ENCODE peak calls at places on chromosomes 4 and X, in seven cellular contexts. One of them, this sample, is unnamed.
A peak's percentile ranks its signal among the peaks of the same experiment; 100 is the strongest.

GRCh38 chrX:68175569-68175968 is 257.7 kb downstream of the OPHN1 start:
- DNase-seq in sigmoid colon: no peak
- DNase-seq in esophagus muscularis mucosa: no peak
- DNase-seq in K562: no peak
- DNase-seq in right lobe of liver: no peak
- DNase-seq in Peyer's patch: no peak
- DNase-seq in A549: no peak
- DNase-seq in this sample: peak; percentile 2

GRCh38 chrX:17747692-17748091 is 10.4 kb downstream of the SCML1 start:
- DNase-seq in sigmoid colon: no peak
- DNase-seq in esophagus muscularis mucosa: no peak
- DNase-seq in K562: no peak
- DNase-seq in right lobe of liver: no peak
- DNase-seq in Peyer's patch: no peak
- DNase-seq in A549: no peak
- DNase-seq in this sample: no peak

GRCh38 chrX:65451663-65452062 is 82.9 kb downstream of the LAS1L start:
- DNase-seq in sigmoid colon: no peak
- DNase-seq in esophagus muscularis mucosa: no peak
- DNase-seq in K562: peak; percentile 23
- DNase-seq in right lobe of liver: no peak
- DNase-seq in Peyer's patch: no peak
- DNase-seq in A549: no peak
- DNase-seq in this sample: no peak

GRCh38 chr4:94575652-94576051 is 123.9 kb downstream of the PDLIM5 start:
- DNase-seq in sigmoid colon: no peak
- DNase-seq in esophagus muscularis mucosa: no peak
- DNase-seq in K562: no peak
- DNase-seq in right lobe of liver: no peak
- DNase-seq in Peyer's patch: no peak
- DNase-seq in A549: no peak
- DNase-seq in this sample: no peak

GRCh38 chr4:133151681-133152329 is 2.7 kb downstream of the PCDH10 start:
- DNase-seq in sigmoid colon: peak; percentile 62
- DNase-seq in esophagus muscularis mucosa: no peak
- DNase-seq in K562: no peak
- DNase-seq in right lobe of liver: no peak
- DNase-seq in Peyer's patch: no peak
- DNase-seq in A549: no peak
- DNase-seq in this sample: no peak

GRCh38 chrX:79524642-79525041 is 157.5 kb upstream of the ITM2A start:
- DNase-seq in sigmoid colon: no peak
- DNase-seq in esophagus muscularis mucosa: no peak
- DNase-seq in K562: no peak
- DNase-seq in right lobe of liver: no peak
- DNase-seq in Peyer's patch: no peak
- DNase-seq in A549: no peak
- DNase-seq in this sample: no peak

GRCh38 chr4:116066711-116067245 is 953.4 kb upstream of the NDST4 start:
- DNase-seq in sigmoid colon: no peak
- DNase-seq in esophagus muscularis mucosa: no peak
- DNase-seq in K562: no peak
- DNase-seq in right lobe of liver: no peak
- DNase-seq in Peyer's patch: no peak
- DNase-seq in A549: no peak
- DNase-seq in this sample: no peak

GRCh38 chrX:119935215-119935893 is 8.2 kb downstream of the NKAP start:
- DNase-seq in sigmoid colon: no peak
- DNase-seq in esophagus muscularis mucosa: no peak
- DNase-seq in K562: no peak
- DNase-seq in right lobe of liver: no peak
- DNase-seq in Peyer's patch: no peak
- DNase-seq in A549: no peak
- DNase-seq in this sample: no peak

GRCh38 chrX:119685225-119686066 is 7.5 kb downstream of the SEPTIN6 start:
- DNase-seq in sigmoid colon: peak; percentile 73
- DNase-seq in esophagus muscularis mucosa: no peak
- DNase-seq in K562: peak; percentile 65
- DNase-seq in right lobe of liver: no peak
- DNase-seq in Peyer's patch: peak; percentile 79
- DNase-seq in A549: no peak
- DNase-seq in this sample: no peak

GRCh38 chr4:15479089-15479912 is 9.6 kb downstream of the CC2D2A start:
- DNase-seq in sigmoid colon: peak; percentile 78
- DNase-seq in esophagus muscularis mucosa: no peak
- DNase-seq in K562: peak; percentile 75
- DNase-seq in right lobe of liver: peak; percentile 67
- DNase-seq in Peyer's patch: peak; percentile 57
- DNase-seq in A549: peak; percentile 58
- DNase-seq in this sample: no peak

GRCh38 chr4:39825741-39826231 is 127.8 kb downstream of the UBE2K start:
- DNase-seq in sigmoid colon: no peak
- DNase-seq in esophagus muscularis mucosa: no peak
- DNase-seq in K562: no peak
- DNase-seq in right lobe of liver: no peak
- DNase-seq in Peyer's patch: no peak
- DNase-seq in A549: peak; percentile 23
- DNase-seq in this sample: no peak

GRCh38 chrX:96027363-96027894 is 657.2 kb upstream of the DIAPH2 start:
- DNase-seq in sigmoid colon: no peak
- DNase-seq in esophagus muscularis mucosa: no peak
- DNase-seq in K562: no peak
- DNase-seq in right lobe of liver: no peak
- DNase-seq in Peyer's patch: no peak
- DNase-seq in A549: no peak
- DNase-seq in this sample: no peak

GRCh38 chrX:30219372-30219771 is 4.0 kb downstream of the MAGEB2 start:
- DNase-seq in sigmoid colon: no peak
- DNase-seq in esophagus muscularis mucosa: no peak
- DNase-seq in K562: no peak
- DNase-seq in right lobe of liver: no peak
- DNase-seq in Peyer's patch: no peak
- DNase-seq in A549: no peak
- DNase-seq in this sample: no peak

GRCh38 chr4:137367608-137368007 is 164.7 kb downstream of the PCDH18 start:
- DNase-seq in sigmoid colon: no peak
- DNase-seq in esophagus muscularis mucosa: no peak
- DNase-seq in K562: no peak
- DNase-seq in right lobe of liver: no peak
- DNase-seq in Peyer's patch: no peak
- DNase-seq in A549: no peak
- DNase-seq in this sample: no peak

GRCh38 chr4:11774346-11774745 is 345.7 kb upstream of the HS3ST1 start:
- DNase-seq in sigmoid colon: no peak
- DNase-seq in esophagus muscularis mucosa: no peak
- DNase-seq in K562: no peak
- DNase-seq in right lobe of liver: no peak
- DNase-seq in Peyer's patch: no peak
- DNase-seq in A549: no peak
- DNase-seq in this sample: no peak

GRCh38 chr4:80948161-80948560 is 82.3 kb upstream of the BMP3 start:
- DNase-seq in sigmoid colon: no peak
- DNase-seq in esophagus muscularis mucosa: no peak
- DNase-seq in K562: no peak
- DNase-seq in right lobe of liver: no peak
- DNase-seq in Peyer's patch: no peak
- DNase-seq in A549: no peak
- DNase-seq in this sample: no peak

GRCh38 chr4:17063870-17064269 is 165.4 kb upstream of the LDB2 start:
- DNase-seq in sigmoid colon: no peak
- DNase-seq in esophagus muscularis mucosa: peak; percentile 17
- DNase-seq in K562: no peak
- DNase-seq in right lobe of liver: no peak
- DNase-seq in Peyer's patch: no peak
- DNase-seq in A549: no peak
- DNase-seq in this sample: no peak

GRCh38 chr4:130393246-130394041 is 1297.5 kb downstream of the C4orf33 start:
- DNase-seq in sigmoid colon: no peak
- DNase-seq in esophagus muscularis mucosa: no peak
- DNase-seq in K562: no peak
- DNase-seq in right lobe of liver: no peak
- DNase-seq in Peyer's patch: no peak
- DNase-seq in A549: no peak
- DNase-seq in this sample: no peak

GRCh38 chr4:46386570-46386969 is 3.4 kb downstream of the GABRA2 start:
- DNase-seq in sigmoid colon: no peak
- DNase-seq in esophagus muscularis mucosa: no peak
- DNase-seq in K562: peak; percentile 23
- DNase-seq in right lobe of liver: no peak
- DNase-seq in Peyer's patch: peak; percentile 46
- DNase-seq in A549: no peak
- DNase-seq in this sample: no peak

GRCh38 chr4:7904942-7905341 is 34.7 kb downstream of the AFAP1 start:
- DNase-seq in sigmoid colon: peak; percentile 77
- DNase-seq in esophagus muscularis mucosa: no peak
- DNase-seq in K562: no peak
- DNase-seq in right lobe of liver: no peak
- DNase-seq in Peyer's patch: no peak
- DNase-seq in A549: no peak
- DNase-seq in this sample: no peak

GRCh38 chr4:41199788-41200187 is 14.6 kb downstream of the APBB2 start:
- DNase-seq in sigmoid colon: no peak
- DNase-seq in esophagus muscularis mucosa: no peak
- DNase-seq in K562: no peak
- DNase-seq in right lobe of liver: no peak
- DNase-seq in Peyer's patch: no peak
- DNase-seq in A549: no peak
- DNase-seq in this sample: no peak

GRCh38 chr4:147060171-147060931 is 114.7 kb upstream of the TTC29 start:
- DNase-seq in sigmoid colon: no peak
- DNase-seq in esophagus muscularis mucosa: no peak
- DNase-seq in K562: no peak
- DNase-seq in right lobe of liver: no peak
- DNase-seq in Peyer's patch: no peak
- DNase-seq in A549: no peak
- DNase-seq in this sample: no peak

GRCh38 chr4:161937596-161937995 is 226.2 kb downstream of the FSTL5 start:
- DNase-seq in sigmoid colon: no peak
- DNase-seq in esophagus muscularis mucosa: no peak
- DNase-seq in K562: no peak
- DNase-seq in right lobe of liver: no peak
- DNase-seq in Peyer's patch: no peak
- DNase-seq in A549: no peak
- DNase-seq in this sample: no peak
- TF ChIP-seq POLR2A in sigmoid colon: no peak
- TF ChIP-seq POLR2A in esophagus muscularis mucosa: no peak
- TF ChIP-seq POLR2A in K562: no peak
- TF ChIP-seq POLR2A in right lobe of liver: no peak
- TF ChIP-seq POLR2A in Peyer's patch: no peak
- TF ChIP-seq POLR2A in A549: no peak
- TF ChIP-seq POLR2A in this sample: no peak

DNA sequence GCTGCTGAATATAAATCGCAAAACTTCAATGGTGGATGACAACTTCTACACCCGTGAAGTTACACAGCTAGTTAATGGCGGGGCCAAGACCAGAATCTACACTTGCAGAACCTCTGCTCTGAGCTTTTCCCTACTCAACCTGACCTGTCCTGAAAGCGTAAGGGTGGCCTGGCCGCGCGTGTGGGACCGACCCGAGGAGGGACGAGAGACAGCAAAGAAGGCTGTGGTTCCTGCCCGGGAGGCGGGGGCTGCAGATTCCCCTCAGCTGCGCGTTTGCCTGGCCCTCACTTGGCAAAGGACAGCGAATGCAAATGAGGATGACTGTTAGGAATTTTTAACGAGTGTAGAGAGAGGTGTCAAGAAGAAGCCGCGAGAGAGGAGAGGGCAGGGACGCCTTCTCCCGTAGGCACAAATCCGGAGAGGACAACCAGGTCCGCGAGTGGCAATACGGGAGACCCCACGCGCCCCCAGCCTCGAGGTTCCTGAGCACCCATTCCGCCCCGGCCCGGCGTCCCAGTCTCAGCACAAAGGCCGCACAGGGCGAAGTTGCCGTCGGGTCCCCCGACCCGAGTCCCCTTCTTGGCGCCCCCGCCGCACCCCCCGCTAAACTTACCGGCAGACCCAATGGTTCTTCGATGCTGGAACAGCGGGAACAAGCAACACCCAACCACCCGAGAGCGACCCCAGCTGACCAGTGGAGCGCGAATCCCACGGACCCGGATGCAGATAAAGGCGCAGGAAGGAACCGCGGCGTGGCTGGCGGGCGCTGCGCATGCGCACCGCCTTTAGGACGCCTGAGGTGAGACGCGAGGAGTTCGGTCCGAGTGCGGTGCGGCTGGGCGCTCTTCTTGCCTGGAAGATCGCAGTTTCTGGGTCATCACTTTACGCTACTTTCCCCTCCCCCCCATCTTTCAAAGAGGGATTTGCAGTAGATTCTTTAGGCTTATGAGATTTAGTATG is at the start of gene GNPDA2:
- DNase-seq in sigmoid colon: peak; percentile 95
- DNase-seq in esophagus muscularis mucosa: peak; percentile 96
- DNase-seq in K562: peak; percentile 95
- DNase-seq in right lobe of liver: peak; percentile 87
- DNase-seq in Peyer's patch: peak; percentile 94
- DNase-seq in A549: peak; percentile 66
- DNase-seq in this sample: peak; percentile 90
- TF ChIP-seq POLR2A in sigmoid colon: peak; percentile 18
- TF ChIP-seq POLR2A in esophagus muscularis mucosa: no peak
- TF ChIP-seq POLR2A in K562: peak; percentile 84
- TF ChIP-seq POLR2A in right lobe of liver: peak; percentile 45
- TF ChIP-seq POLR2A in Peyer's patch: peak; percentile 34
- TF ChIP-seq POLR2A in A549: peak; percentile 83
- TF ChIP-seq POLR2A in this sample: peak; percentile 48

GRCh38 chrX:52934704-52935468 is 23.4 kb downstream of the FAM156A start:
- DNase-seq in sigmoid colon: peak; percentile 99
- DNase-seq in esophagus muscularis mucosa: peak; percentile 93
- DNase-seq in K562: peak; percentile 91
- DNase-seq in right lobe of liver: peak; percentile 91
- DNase-seq in Peyer's patch: peak; percentile 98
- DNase-seq in A549: peak; percentile 78
- DNase-seq in this sample: peak; percentile 89
- TF ChIP-seq POLR2A in sigmoid colon: peak; percentile 72
- TF ChIP-seq POLR2A in esophagus muscularis mucosa: peak; percentile 41
- TF ChIP-seq POLR2A in K562: peak; percentile 83
- TF ChIP-seq POLR2A in right lobe of liver: peak; percentile 83
- TF ChIP-seq POLR2A in Peyer's patch: peak; percentile 77
- TF ChIP-seq POLR2A in A549: peak; percentile 81
- TF ChIP-seq POLR2A in this sample: peak; percentile 76

DNA sequence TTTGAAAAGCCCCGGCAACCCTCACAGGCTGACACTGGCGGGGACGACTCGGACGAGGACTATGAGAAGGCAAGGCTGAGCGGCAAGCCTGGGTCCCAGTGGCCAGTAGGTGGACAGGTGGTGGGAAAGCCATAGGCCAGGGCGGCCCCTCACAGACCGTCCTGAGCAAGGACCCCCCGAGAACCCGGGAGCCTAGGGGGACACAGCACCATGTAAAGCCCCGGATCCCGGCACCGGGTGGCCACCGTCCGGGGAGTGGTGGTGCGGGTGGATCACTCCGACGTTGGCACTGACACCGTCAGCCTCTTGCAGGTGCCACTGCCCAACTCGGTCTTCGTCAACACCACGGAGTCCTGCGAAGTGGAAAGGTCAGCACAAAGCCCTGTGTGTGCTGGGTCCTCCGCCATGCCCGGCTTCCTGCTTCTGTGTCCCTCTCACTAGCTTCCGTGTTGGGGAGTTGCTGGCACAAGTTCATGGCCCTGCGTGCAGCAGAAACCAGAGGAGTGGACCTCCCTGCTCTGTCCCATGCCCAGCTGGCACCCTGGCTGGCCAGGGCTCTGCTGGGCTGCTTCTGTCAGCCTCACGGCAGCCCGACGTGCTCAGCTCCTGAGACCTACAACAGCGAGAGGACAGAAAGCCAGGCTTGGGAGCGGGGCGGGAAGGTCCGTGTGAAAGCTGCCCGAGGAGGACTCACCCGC is 11.9 kb upstream of the ADD1 start:
- DNase-seq in sigmoid colon: peak; percentile 64
- DNase-seq in esophagus muscularis mucosa: no peak
- DNase-seq in K562: no peak
- DNase-seq in right lobe of liver: peak; percentile 46
- DNase-seq in Peyer's patch: peak; percentile 48
- DNase-seq in A549: no peak
- DNase-seq in this sample: no peak
- TF ChIP-seq POLR2A in sigmoid colon: no peak
- TF ChIP-seq POLR2A in esophagus muscularis mucosa: no peak
- TF ChIP-seq POLR2A in K562: no peak
- TF ChIP-seq POLR2A in right lobe of liver: no peak
- TF ChIP-seq POLR2A in Peyer's patch: no peak
- TF ChIP-seq POLR2A in A549: no peak
- TF ChIP-seq POLR2A in this sample: no peak